ENCODE peak calls at places on chromosomes 12 and 14, in seven cellular contexts. T, J, W, P, U, Y and I are unnamed samples.
A peak's percentile ranks its signal among the peaks of the same experiment; 100 is the strongest.

GRCh38 chr12:43104524-43104923 is 447.5 kb downstream of the ADAMTS20 start:
- DNase-seq in T (no peak), J (no peak), W (no peak), P (no peak), U (no peak), Y (no peak), I (peak; percentile 86)

GRCh38 chr14:95256011-95256775 is 63.5 kb downstream of the CLMN start:
- DNase-seq in T (no peak), J (peak; percentile 32), W (no peak), P (peak; percentile 83), U (no peak), Y (no peak), I (peak; percentile 71)

GRCh38 chr14:44910826-44911225 is 50.9 kb downstream of the KLHL28 start:
- DNase-seq in T (no peak), J (no peak), W (no peak), P (no peak), U (no peak), Y (no peak), I (no peak)

GRCh38 chr12:76706761-76707160 is 57.2 kb upstream of the ZDHHC17 start:
- DNase-seq in T (no peak), J (no peak), W (no peak), P (no peak), U (no peak), Y (no peak), I (no peak)

GRCh38 chr12:12784911-12785814 is at the start of gene APOLD1:
- DNase-seq in T (no peak), J (no peak), W (no peak), P (no peak), U (peak; percentile 22), Y (no peak), I (no peak)

GRCh38 chr14:36662543-36663403 is 1.1 kb downstream of the PAX9 start:
- DNase-seq in T (no peak), J (no peak), W (no peak), P (peak; percentile 81), U (peak; percentile 49), Y (no peak), I (peak; percentile 80)

GRCh38 chr14:19823178-19823577 is 19.6 kb downstream of the OR4N2 start:
- DNase-seq in T (no peak), J (no peak), W (no peak), P (no peak), U (no peak), Y (no peak), I (peak; percentile 46)

GRCh38 chr12:11738450-11738849 is 89.0 kb downstream of the ETV6 start:
- DNase-seq in T (no peak), J (no peak), W (no peak), P (no peak), U (no peak), Y (no peak), I (no peak)

GRCh38 chr14:36820111-36820709 is 158.6 kb downstream of the PAX9 start:
- DNase-seq in T (no peak), J (no peak), W (no peak), P (peak; percentile 41), U (no peak), Y (no peak), I (peak; percentile 74)

GRCh38 chr12:127723236-127723635 is 543.7 kb upstream of the TMEM132C start:
- DNase-seq in T (no peak), J (no peak), W (no peak), P (no peak), U (no peak), Y (no peak), I (no peak)

GRCh38 chr12:49777341-49777740 is 36.0 kb downstream of the TMBIM6 start:
- DNase-seq in T (no peak), J (no peak), W (no peak), P (no peak), U (no peak), Y (no peak), I (no peak)

GRCh38 chr14:102140027-102140749 is 491 bp downstream of the WDR20 start:
- DNase-seq in T (peak; percentile 34), J (no peak), W (peak; percentile 35), P (peak; percentile 53), U (peak; percentile 30), Y (peak; percentile 10), I (peak; percentile 54)

GRCh38 chr12:54321363-54321762 is 3.6 kb upstream of the COPZ1 start:
- DNase-seq in T (no peak), J (no peak), W (no peak), P (no peak), U (no peak), Y (no peak), I (no peak)

GRCh38 chr12:116454950-116455447 is 104.2 kb upstream of the MAP1LC3B2 start:
- DNase-seq in T (no peak), J (no peak), W (no peak), P (no peak), U (no peak), Y (no peak), I (peak; percentile 94)

GRCh38 chr12:121786441-121786825 is 7.1 kb downstream of the RHOF start:
- DNase-seq in T (no peak), J (no peak), W (no peak), P (no peak), U (no peak), Y (peak; percentile 36), I (peak; percentile 97)

GRCh38 chr12:121114019-121114639 is 18.5 kb upstream of the P2RX7 start:
- DNase-seq in T (no peak), J (no peak), W (no peak), P (no peak), U (no peak), Y (no peak), I (peak; percentile 43)

GRCh38 chr14:30333934-30334333 is 225.0 kb upstream of the G2E3 start:
- DNase-seq in T (no peak), J (no peak), W (no peak), P (no peak), U (no peak), Y (no peak), I (no peak)

GRCh38 chr12:50220357-50221061 is 53.3 kb upstream of the CERS5 start:
- DNase-seq in T (peak; percentile 72), J (no peak), W (peak; percentile 36), P (no peak), U (no peak), Y (no peak), I (peak; percentile 66)

GRCh38 chr12:131347345-131347714 is 363.6 kb upstream of the SFSWAP start:
- DNase-seq in T (no peak), J (no peak), W (no peak), P (no peak), U (no peak), Y (no peak), I (no peak)